ENCODE peak calls at places on chromosomes 16 and 17, in four cellular contexts. One of them, this sample, is unnamed. For H3K36me3, the result is how much of the 10 kb centered on the place peaks cover.

GRCh38 chr17:47703191-47703591 is 9.2 kb downstream of the TBKBP1 start:
- DNase-seq in Caco-2: no peak
- DNase-seq in cardiac muscle cell: no peak
- DNase-seq in ovary: peak
- DNase-seq in this sample: no peak

GRCh38 chr17:46942441-46943217 is 19.7 kb downstream of the GOSR2 start:
- DNase-seq in ovary: peak
- DNase-seq in Caco-2: peak
- DNase-seq in cardiac muscle cell: peak
- DNase-seq in this sample: no peak

GRCh38 chr17:75551276-75551675 is 25.8 kb downstream of the LLGL2 start:
- DNase-seq in ovary: no peak
- DNase-seq in cardiac muscle cell: no peak
- DNase-seq in Caco-2: no peak
- DNase-seq in this sample: no peak

GRCh38 chr16:72255785-72256184 is 83.8 kb upstream of the PMFBP1 start:
- DNase-seq in Caco-2: no peak
- DNase-seq in cardiac muscle cell: no peak
- DNase-seq in ovary: no peak
- DNase-seq in this sample: no peak

GRCh38 chr16:64751906-64752305 is 370.0 kb downstream of the CDH11 start:
- DNase-seq in ovary: no peak
- DNase-seq in Caco-2: no peak
- DNase-seq in cardiac muscle cell: no peak
- DNase-seq in this sample: peak

GRCh38 chr16:71547168-71547567 is 20.9 kb downstream of the CHST4 start:
- DNase-seq in cardiac muscle cell: no peak
- DNase-seq in Caco-2: no peak
- DNase-seq in ovary: no peak
- DNase-seq in this sample: no peak

GRCh38 chr17:52383493-52384100 is 225.1 kb upstream of the CA10 start:
- DNase-seq in ovary: no peak
- DNase-seq in Caco-2: peak
- DNase-seq in cardiac muscle cell: peak
- DNase-seq in this sample: no peak

GRCh38 chr17:77836557-77837041 is 121.9 kb upstream of the TNRC6C start:
- DNase-seq in Caco-2: peak
- DNase-seq in ovary: no peak
- DNase-seq in cardiac muscle cell: no peak
- DNase-seq in this sample: no peak

GRCh38 chr17:42387221-42387657 is 1.0 kb downstream of the STAT3 start:
- DNase-seq in ovary: no peak
- DNase-seq in Caco-2: no peak
- DNase-seq in cardiac muscle cell: no peak
- DNase-seq in this sample: no peak

GRCh38 chr17:45388604-45389325 is 43.9 kb downstream of the ARHGAP27 start:
- DNase-seq in Caco-2: no peak
- DNase-seq in cardiac muscle cell: no peak
- DNase-seq in ovary: no peak
- DNase-seq in this sample: no peak

GRCh38 chr16:66936889-66937554 is 1.7 kb downstream of the CES2 start:
- DNase-seq in Caco-2: no peak
- DNase-seq in ovary: no peak
- DNase-seq in cardiac muscle cell: no peak
- DNase-seq in this sample: no peak

GRCh38 chr17:42979511-42980273 is at the start of gene PTGES3L:
- DNase-seq in cardiac muscle cell: peak
- DNase-seq in Caco-2: peak
- DNase-seq in ovary: no peak
- DNase-seq in this sample: no peak

GRCh38 chr17:51165680-51166197 is 472 bp upstream of the NME2 start:
- DNase-seq in Caco-2: peak
- DNase-seq in ovary: no peak
- DNase-seq in cardiac muscle cell: no peak
- DNase-seq in this sample: no peak

DNA sequence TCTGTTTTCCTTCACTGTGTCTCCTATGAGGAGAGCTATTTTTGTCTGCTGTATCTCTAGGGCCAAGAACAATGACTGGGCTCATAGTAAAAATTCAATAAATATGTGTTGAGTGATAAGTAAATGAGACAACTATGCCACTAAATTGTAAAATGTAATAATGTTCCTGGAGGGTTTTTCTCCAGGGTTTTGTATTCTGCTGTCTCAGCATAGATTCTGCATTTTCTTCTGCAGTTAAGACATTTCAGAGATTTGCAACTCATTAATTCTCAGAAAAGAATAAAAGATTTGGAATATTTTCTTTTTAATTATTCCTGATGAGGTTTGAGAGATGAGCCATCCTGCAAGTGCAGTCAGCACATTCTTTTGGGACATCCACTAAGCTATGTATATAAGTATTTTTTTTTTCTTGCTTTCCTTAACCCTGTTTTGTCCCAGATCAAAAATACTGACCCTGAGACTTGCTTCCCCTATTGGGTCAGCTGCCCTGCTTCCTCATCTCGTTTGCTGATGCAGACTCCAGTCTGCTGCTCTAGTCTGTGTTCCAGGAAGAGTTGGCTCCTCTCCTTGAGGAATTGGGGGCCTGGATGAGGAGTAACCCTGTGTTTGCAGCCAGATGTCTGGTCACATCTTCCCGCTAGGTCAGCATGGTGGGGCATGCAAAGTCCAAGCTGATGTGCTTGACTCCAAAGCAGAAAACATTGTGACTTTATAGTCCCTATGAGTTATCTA is 122.9 kb downstream of the ABCA8 start:
- DNase-seq in cardiac muscle cell: no peak
- DNase-seq in ovary: no peak
- DNase-seq in Caco-2: no peak
- DNase-seq in this sample: no peak
- H3K36me3 ChIP-seq in cardiac muscle cell: under half
- H3K36me3 ChIP-seq in ovary: under half
- H3K36me3 ChIP-seq in Caco-2: under half
- H3K36me3 ChIP-seq in this sample: under half

GRCh38 chr17:48903401-48903800 is 4.8 kb upstream of the UBE2Z start:
- DNase-seq in Caco-2: no peak
- DNase-seq in ovary: no peak
- DNase-seq in cardiac muscle cell: no peak
- DNase-seq in this sample: no peak

GRCh38 chr17:48905987-48906515 is 2.2 kb upstream of the UBE2Z start:
- DNase-seq in ovary: no peak
- DNase-seq in cardiac muscle cell: no peak
- DNase-seq in Caco-2: no peak
- DNase-seq in this sample: no peak

GRCh38 chr17:48904428-48904827 is 3.8 kb upstream of the UBE2Z start:
- DNase-seq in Caco-2: no peak
- DNase-seq in cardiac muscle cell: no peak
- DNase-seq in ovary: no peak
- DNase-seq in this sample: no peak

DNA sequence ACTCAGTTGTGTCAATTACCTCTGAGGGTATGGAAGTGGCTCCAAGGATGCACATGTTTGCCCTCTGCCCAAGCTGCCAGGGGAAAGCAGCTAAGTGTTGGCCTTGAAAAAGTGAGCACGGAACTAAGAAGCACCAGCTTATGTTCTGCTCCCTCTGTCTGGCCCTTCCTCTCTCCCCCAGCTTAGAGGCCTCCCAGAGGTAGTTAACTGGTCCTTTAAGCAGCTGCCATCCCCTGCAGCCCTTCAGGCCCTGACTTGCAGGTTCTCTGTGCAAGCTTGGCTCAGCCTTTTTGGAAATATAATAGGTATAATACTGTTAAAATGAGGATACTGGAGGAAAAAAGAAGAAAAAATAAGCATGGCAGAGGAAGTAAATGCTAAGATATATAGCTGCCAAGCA is 7.0 kb upstream of the UBE2Z start:
- DNase-seq in cardiac muscle cell: no peak
- DNase-seq in Caco-2: no peak
- DNase-seq in ovary: no peak
- DNase-seq in this sample: no peak
- H3K36me3 ChIP-seq in cardiac muscle cell: under half
- H3K36me3 ChIP-seq in Caco-2: under half
- H3K36me3 ChIP-seq in ovary: under half
- H3K36me3 ChIP-seq in this sample: under half

GRCh38 chr17:39525801-39526506 is 64.7 kb downstream of the CDK12 start:
- DNase-seq in ovary: no peak
- DNase-seq in Caco-2: no peak
- DNase-seq in cardiac muscle cell: no peak
- DNase-seq in this sample: no peak
- H3K36me3 ChIP-seq in ovary: under half
- H3K36me3 ChIP-seq in Caco-2: under half
- H3K36me3 ChIP-seq in cardiac muscle cell: half or more
- H3K36me3 ChIP-seq in this sample: under half

DNA sequence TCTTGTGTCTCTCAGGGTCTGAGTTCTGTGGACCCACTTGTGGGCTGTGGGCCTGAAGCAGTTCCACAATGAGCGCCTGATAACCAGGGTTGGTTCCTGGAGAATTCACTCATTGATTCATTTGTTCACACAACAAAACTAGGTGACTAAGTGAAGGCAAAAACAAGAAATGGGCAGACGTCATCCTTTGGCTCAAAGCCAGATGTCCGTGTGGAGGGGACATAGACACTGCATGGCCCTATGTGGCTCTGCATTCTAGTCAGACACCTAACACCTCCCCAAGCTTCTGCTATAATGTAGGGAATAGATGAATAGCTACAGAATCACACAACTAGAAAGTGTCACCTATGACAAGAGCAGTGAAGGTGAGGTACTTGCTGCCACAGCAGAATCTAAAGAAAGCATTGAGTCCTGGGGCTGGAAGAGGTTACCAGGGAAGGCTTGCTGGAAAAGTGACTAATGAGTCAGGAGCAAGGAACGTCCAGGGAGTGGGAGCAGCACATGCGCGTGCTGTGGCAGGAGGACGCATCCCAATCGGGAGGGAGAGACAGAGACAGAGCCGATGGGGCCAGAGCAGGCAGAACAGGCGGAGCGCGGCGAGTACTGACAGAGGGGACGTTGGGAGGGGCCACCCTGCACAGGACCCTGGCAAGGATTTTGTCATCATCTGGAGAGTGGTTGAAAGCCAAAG is 58.9 kb downstream of the CES1 start:
- DNase-seq in Caco-2: no peak
- DNase-seq in cardiac muscle cell: no peak
- DNase-seq in ovary: no peak
- DNase-seq in this sample: no peak
- H3K36me3 ChIP-seq in Caco-2: under half
- H3K36me3 ChIP-seq in cardiac muscle cell: under half
- H3K36me3 ChIP-seq in ovary: under half
- H3K36me3 ChIP-seq in this sample: under half

DNA sequence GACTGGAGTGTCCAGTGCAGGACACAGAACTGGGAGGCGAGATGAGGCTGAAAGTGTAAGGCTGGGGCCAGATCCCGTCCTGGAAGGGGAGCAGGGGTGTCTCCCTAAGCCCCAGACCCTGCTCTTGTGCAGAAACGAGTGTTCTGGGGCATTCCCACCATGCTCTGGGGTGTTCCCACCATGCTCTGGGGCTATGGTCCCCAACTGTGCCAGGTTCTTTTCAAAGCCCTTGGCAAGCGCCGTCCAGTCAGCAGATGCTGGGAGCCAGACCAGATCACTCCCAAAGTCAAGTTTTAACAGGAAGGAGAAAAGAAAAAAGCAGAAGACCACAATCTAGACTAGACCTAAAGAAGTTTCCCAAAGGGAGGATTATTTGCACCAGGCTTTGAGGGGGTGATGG is 2.5 kb downstream of the TAX1BP3 start:
- DNase-seq in ovary: no peak
- DNase-seq in Caco-2: no peak
- DNase-seq in cardiac muscle cell: no peak
- DNase-seq in this sample: no peak
- H3K36me3 ChIP-seq in ovary: under half
- H3K36me3 ChIP-seq in Caco-2: under half
- H3K36me3 ChIP-seq in cardiac muscle cell: under half
- H3K36me3 ChIP-seq in this sample: under half

DNA sequence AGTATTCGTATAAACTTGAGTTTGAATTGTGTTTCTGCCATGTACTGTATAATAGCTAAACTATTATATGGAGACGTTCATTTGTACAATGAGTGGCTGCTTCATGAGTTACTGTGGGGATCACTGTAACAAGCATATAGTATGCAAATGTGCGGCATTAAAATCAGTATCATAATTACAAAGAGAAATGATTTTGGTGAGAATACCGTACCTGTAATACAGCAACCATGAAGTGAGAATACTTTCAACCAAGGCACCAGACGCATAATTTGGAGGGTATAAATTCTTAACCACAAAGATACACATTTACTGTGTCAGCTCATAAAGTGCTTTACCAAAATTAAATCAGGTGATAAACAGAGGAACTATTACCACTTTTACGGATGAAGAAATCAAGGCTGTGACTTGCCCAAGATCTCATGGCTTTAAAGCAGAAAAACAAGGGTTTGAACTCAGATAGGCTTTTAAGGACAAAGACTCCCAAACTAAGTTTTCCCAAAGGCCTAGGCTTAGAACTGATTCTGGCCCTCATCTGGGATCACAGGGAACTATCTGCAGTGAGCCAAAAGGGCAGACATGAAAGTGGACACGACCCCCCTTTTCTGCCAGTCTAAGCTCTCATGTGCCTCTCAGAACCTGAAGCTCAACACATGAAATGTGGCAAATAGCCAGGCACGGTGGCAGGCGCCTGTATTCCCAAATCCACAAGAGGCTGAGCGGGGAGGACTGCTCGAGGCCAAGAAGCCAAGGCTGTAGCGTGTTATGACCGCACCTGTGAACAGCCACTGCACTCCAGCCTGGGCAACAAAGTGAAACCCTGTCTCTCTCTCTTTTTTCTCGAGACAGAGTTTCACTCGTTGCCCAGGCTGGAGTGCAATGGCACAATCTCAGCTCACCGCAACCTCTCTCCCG is 6.4 kb downstream of the RPS15A start:
- DNase-seq in Caco-2: no peak
- DNase-seq in ovary: no peak
- DNase-seq in cardiac muscle cell: no peak
- DNase-seq in this sample: no peak
- H3K36me3 ChIP-seq in Caco-2: under half
- H3K36me3 ChIP-seq in ovary: under half
- H3K36me3 ChIP-seq in cardiac muscle cell: under half
- H3K36me3 ChIP-seq in this sample: under half

GRCh38 chr17:19301274-19301946 is 61.1 kb downstream of the B9D1 start:
- DNase-seq in ovary: no peak
- DNase-seq in Caco-2: no peak
- DNase-seq in cardiac muscle cell: no peak
- DNase-seq in this sample: no peak
- H3K36me3 ChIP-seq in ovary: under half
- H3K36me3 ChIP-seq in Caco-2: under half
- H3K36me3 ChIP-seq in cardiac muscle cell: under half
- H3K36me3 ChIP-seq in this sample: under half

DNA sequence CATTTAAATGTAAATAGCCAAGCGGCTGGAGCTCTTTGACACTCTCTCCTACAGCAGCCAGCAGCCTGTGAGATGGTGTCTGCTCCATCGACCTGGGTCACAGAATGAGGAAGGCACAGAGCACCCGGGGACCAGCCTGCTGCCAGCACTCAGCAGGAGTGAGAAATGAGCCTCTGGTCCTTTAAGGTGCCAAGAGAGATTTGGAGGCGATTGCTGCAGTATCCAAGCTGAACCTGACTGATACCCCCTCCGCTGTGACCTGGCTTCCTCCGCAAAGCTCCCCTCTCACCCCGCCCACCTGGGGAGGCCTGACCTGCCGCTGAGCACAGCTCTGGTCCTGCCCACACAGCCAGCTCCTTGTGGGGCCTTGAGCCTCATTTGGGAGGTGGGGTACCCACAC is 7.7 kb downstream of the ATP2A3 start:
- DNase-seq in ovary: no peak
- DNase-seq in Caco-2: no peak
- DNase-seq in cardiac muscle cell: no peak
- DNase-seq in this sample: no peak
- H3K36me3 ChIP-seq in ovary: under half
- H3K36me3 ChIP-seq in Caco-2: under half
- H3K36me3 ChIP-seq in cardiac muscle cell: under half
- H3K36me3 ChIP-seq in this sample: under half